ENCODE peak calls at places on chromosome 15, in ten cellular contexts. K is left ventricle myocardium inferior, Z is tibial nerve, G is adrenal gland, Q is adipocyte, A is MM.1S, D is right cardiac atrium, L is RWPE2, E is upper lobe of right lung, P is PC-3. V is an unnamed sample. For H3K27me3, the result is how much of the 10 kb centered on the place peaks cover.

GRCh38 chr15:70526221-70526973 is 237.0 kb downstream of the UACA start:
- DNase-seq in K (no peak), Z (peak), G (no peak), Q (peak), A (no peak), D (no peak), L (peak), E (no peak), P (peak), V (peak)

GRCh38 chr15:28876131-28876844 is 9.5 kb upstream of the APBA2 start:
- DNase-seq in K (no peak), Z (no peak), G (no peak), Q (no peak), A (no peak), D (no peak), L (no peak), E (no peak), P (no peak), V (no peak)

GRCh38 chr15:51198701-51199253 is 104.1 kb upstream of the TNFAIP8L3 start:
- DNase-seq in K (no peak), Z (no peak), G (no peak), Q (no peak), A (no peak), D (no peak), L (no peak), E (no peak), P (no peak), V (no peak)

GRCh38 chr15:68578960-68579935 is at the start of gene CORO2B:
- DNase-seq in K (peak), Z (no peak), G (no peak), Q (peak), A (no peak), D (peak), L (no peak), E (peak), P (peak), V (peak)

GRCh38 chr15:67114846-67115521 is 49.6 kb downstream of the SMAD3 start:
- DNase-seq in K (no peak), Z (no peak), G (no peak), Q (no peak), A (no peak), D (no peak), L (no peak), E (no peak), P (peak), V (no peak)

GRCh38 chr15:89785771-89786135 is 9.6 kb downstream of the MESP2 start:
- DNase-seq in K (no peak), Z (no peak), G (no peak), Q (peak), A (no peak), D (no peak), L (no peak), E (no peak), P (peak), V (no peak)

GRCh38 chr15:89803941-89804800 is 10.5 kb downstream of the ANPEP start:
- DNase-seq in K (no peak), Z (no peak), G (no peak), Q (no peak), A (no peak), D (peak), L (peak), E (no peak), P (no peak), V (no peak)

GRCh38 chr15:34610388-34610787 is 26.9 kb upstream of the GOLGA8B start:
- DNase-seq in K (no peak), Z (no peak), G (no peak), Q (peak), A (peak), D (no peak), L (no peak), E (no peak), P (peak), V (no peak)

GRCh38 chr15:97902140-97902780 is 58.2 kb upstream of the ARRDC4 start:
- DNase-seq in K (no peak), Z (no peak), G (no peak), Q (no peak), A (peak), D (no peak), L (peak), E (no peak), P (peak), V (no peak)

GRCh38 chr15:33201376-33202189 is 7.1 kb upstream of the FMN1 start:
- DNase-seq in K (no peak), Z (no peak), G (peak), Q (peak), A (peak), D (peak), L (peak), E (peak), P (peak), V (peak)

GRCh38 chr15:25793354-25794050 is 69.6 kb downstream of the ATP10A start:
- DNase-seq in K (no peak), Z (no peak), G (no peak), Q (no peak), A (peak), D (peak), L (peak), E (peak), P (no peak), V (no peak)

GRCh38 chr15:33089878-33090757 is 104.4 kb downstream of the FMN1 start:
- DNase-seq in K (no peak), Z (no peak), G (no peak), Q (peak), A (peak), D (no peak), L (no peak), E (no peak), P (peak), V (no peak)

GRCh38 chr15:43998607-43999006 is 171.8 kb downstream of the WDR76 start:
- DNase-seq in K (peak), Z (no peak), G (no peak), Q (no peak), A (no peak), D (peak), L (no peak), E (no peak), P (no peak), V (peak)

GRCh38 chr15:85473455-85473854 is 93.1 kb downstream of the AKAP13 start:
- DNase-seq in K (no peak), Z (no peak), G (no peak), Q (peak), A (no peak), D (no peak), L (no peak), E (no peak), P (no peak), V (no peak)

GRCh38 chr15:25903024-25903581 is 40.0 kb upstream of the ATP10A start:
- DNase-seq in K (no peak), Z (no peak), G (no peak), Q (no peak), A (no peak), D (no peak), L (no peak), E (peak), P (peak), V (no peak)

GRCh38 chr15:98077186-98077585 is 116.7 kb downstream of the ARRDC4 start:
- DNase-seq in K (no peak), Z (peak), G (no peak), Q (no peak), A (no peak), D (peak), L (no peak), E (peak), P (no peak), V (peak)

GRCh38 chr15:76376029-76376428 is 39.5 kb downstream of the ISL2 start:
- DNase-seq in K (no peak), Z (no peak), G (no peak), Q (no peak), A (no peak), D (no peak), L (no peak), E (no peak), P (no peak), V (no peak)

GRCh38 chr15:51046799-51047449 is 47.8 kb downstream of the TNFAIP8L3 start:
- DNase-seq in K (peak), Z (no peak), G (no peak), Q (peak), A (no peak), D (peak), L (no peak), E (no peak), P (peak), V (no peak)

GRCh38 chr15:101156061-101156460 is 95.8 kb downstream of the CHSY1 start:
- DNase-seq in K (no peak), Z (no peak), G (no peak), Q (no peak), A (no peak), D (no peak), L (peak), E (no peak), P (no peak), V (no peak)

GRCh38 chr15:32649336-32649735 is 7.8 kb downstream of the SCG5 start:
- DNase-seq in K (no peak), Z (no peak), G (no peak), Q (peak), A (no peak), D (no peak), L (no peak), E (no peak), P (peak), V (no peak)

GRCh38 chr15:90291679-90292356 is 26.3 kb downstream of the NGRN start:
- DNase-seq in K (no peak), Z (no peak), G (no peak), Q (no peak), A (peak), D (no peak), L (no peak), E (peak), P (peak), V (peak)

GRCh38 chr15:28942046-28942445 is 56.3 kb downstream of the APBA2 start:
- DNase-seq in K (no peak), Z (no peak), G (no peak), Q (no peak), A (no peak), D (no peak), L (no peak), E (peak), P (no peak), V (no peak)

GRCh38 chr15:74767167-74768098 is 14.4 kb upstream of the CSK start:
- DNase-seq in K (no peak), Z (no peak), G (no peak), Q (no peak), A (no peak), D (peak), L (no peak), E (no peak), P (no peak), V (no peak)

GRCh38 chr15:74768099-74768770 is 13.6 kb upstream of the CSK start:
- DNase-seq in K (no peak), Z (no peak), G (no peak), Q (no peak), A (no peak), D (peak), L (no peak), E (no peak), P (no peak), V (no peak)

GRCh38 chr15:74758736-74759135 is 10.1 kb downstream of the CYP1A2 start:
- DNase-seq in K (no peak), Z (no peak), G (no peak), Q (no peak), A (no peak), D (no peak), L (no peak), E (no peak), P (no peak), V (no peak)

GRCh38 chr15:74768771-74769342 is 13.0 kb upstream of the CSK start:
- DNase-seq in K (peak), Z (peak), G (no peak), Q (peak), A (peak), D (peak), L (no peak), E (peak), P (peak), V (peak)

GRCh38 chr15:74763416-74763815 is 14.8 kb downstream of the CYP1A2 start:
- DNase-seq in K (no peak), Z (no peak), G (no peak), Q (no peak), A (no peak), D (no peak), L (no peak), E (peak), P (no peak), V (no peak)
- H3K27me3 ChIP-seq in K (under half), Z (under half), G (under half), Q (under half), A (under half), D (under half), L (under half), E (under half), P (under half), V (under half)

GRCh38 chr15:40281057-40281850 is 1.6 kb downstream of the ANKRD63 start:
- DNase-seq in K (no peak), Z (no peak), G (no peak), Q (no peak), A (no peak), D (peak), L (no peak), E (no peak), P (no peak), V (no peak)
- H3K27me3 ChIP-seq in K (half or more), Z (under half), G (under half), Q (under half), A (under half), D (under half), L (under half), E (half or more), P (under half), V (under half)

GRCh38 chr15:96701876-96702275 is 371.4 kb downstream of the NR2F2 start:
- DNase-seq in K (no peak), Z (no peak), G (no peak), Q (no peak), A (no peak), D (no peak), L (no peak), E (no peak), P (no peak), V (no peak)
- H3K27me3 ChIP-seq in K (half or more), Z (under half), G (under half), Q (under half), A (under half), D (under half), L (half or more), E (under half), P (half or more), V (under half)

GRCh38 chr15:56763082-56763481 is 29.8 kb upstream of the ZNF280D start:
- DNase-seq in K (no peak), Z (no peak), G (no peak), Q (peak), A (no peak), D (no peak), L (no peak), E (no peak), P (no peak), V (no peak)

GRCh38 chr15:56763496-56763895 is 30.2 kb upstream of the ZNF280D start:
- DNase-seq in K (no peak), Z (no peak), G (no peak), Q (peak), A (no peak), D (no peak), L (no peak), E (no peak), P (no peak), V (no peak)

GRCh38 chr15:56770191-56770590 is 36.9 kb upstream of the ZNF280D start:
- DNase-seq in K (no peak), Z (no peak), G (no peak), Q (no peak), A (no peak), D (no peak), L (no peak), E (no peak), P (no peak), V (no peak)

GRCh38 chr15:56765252-56765651 is 31.9 kb upstream of the ZNF280D start:
- DNase-seq in K (no peak), Z (no peak), G (no peak), Q (peak), A (peak), D (no peak), L (no peak), E (no peak), P (peak), V (no peak)

DNA sequence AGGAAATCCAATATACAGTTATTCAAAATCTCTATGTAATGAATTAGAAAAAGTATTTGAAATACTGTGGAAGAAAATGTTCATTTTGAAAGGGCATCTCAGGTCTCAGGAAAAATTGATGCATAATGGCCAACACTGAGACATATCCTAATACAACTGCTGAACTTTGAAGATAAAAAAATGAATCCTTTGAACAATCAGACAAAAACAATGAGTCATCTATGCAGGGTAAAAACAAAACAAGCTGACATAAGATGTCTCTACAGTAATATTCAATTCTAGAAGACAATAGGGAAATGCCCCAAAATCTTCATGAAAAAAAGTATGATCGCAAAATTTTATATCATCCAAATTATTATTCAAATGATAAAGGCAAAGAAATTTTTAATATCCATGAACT is 34.0 kb upstream of the ZNF280D start:
- DNase-seq in K (no peak), Z (no peak), G (no peak), Q (peak), A (no peak), D (no peak), L (no peak), E (no peak), P (no peak), V (no peak)
- H3K27me3 ChIP-seq in K (under half), Z (under half), G (under half), Q (under half), A (under half), D (under half), L (under half), E (under half), P (under half), V (under half)

DNA sequence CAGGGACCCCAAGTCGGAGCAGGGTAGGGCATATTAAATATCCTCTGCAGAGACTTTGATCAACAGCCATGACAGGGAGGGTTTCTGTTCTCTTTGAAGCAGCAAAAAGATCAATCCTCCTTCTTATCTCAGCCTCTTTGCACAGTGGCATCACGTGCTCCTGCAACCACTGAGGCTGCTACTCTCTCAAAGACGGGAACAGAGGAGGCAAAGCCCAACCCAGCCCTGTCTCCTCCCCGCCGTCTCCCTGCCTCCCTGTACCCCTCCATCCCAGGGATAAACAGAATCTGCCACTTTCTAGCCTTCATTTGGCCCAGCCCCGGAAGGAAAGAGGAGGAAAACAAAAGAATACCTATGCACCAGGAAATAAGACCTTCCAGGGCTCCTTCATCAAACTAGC is 7.5 kb upstream of the TBC1D21 start:
- DNase-seq in K (no peak), Z (no peak), G (no peak), Q (no peak), A (no peak), D (no peak), L (peak), E (no peak), P (no peak), V (no peak)
- H3K27me3 ChIP-seq in K (under half), Z (under half), G (under half), Q (half or more), A (half or more), D (under half), L (half or more), E (under half), P (half or more), V (under half)

GRCh38 chr15:73826711-73827243 is 46.6 kb upstream of the TBC1D21 start:
- DNase-seq in K (no peak), Z (no peak), G (no peak), Q (no peak), A (no peak), D (no peak), L (no peak), E (no peak), P (no peak), V (no peak)
- H3K27me3 ChIP-seq in K (under half), Z (under half), G (under half), Q (half or more), A (under half), D (under half), L (under half), E (under half), P (half or more), V (under half)

DNA sequence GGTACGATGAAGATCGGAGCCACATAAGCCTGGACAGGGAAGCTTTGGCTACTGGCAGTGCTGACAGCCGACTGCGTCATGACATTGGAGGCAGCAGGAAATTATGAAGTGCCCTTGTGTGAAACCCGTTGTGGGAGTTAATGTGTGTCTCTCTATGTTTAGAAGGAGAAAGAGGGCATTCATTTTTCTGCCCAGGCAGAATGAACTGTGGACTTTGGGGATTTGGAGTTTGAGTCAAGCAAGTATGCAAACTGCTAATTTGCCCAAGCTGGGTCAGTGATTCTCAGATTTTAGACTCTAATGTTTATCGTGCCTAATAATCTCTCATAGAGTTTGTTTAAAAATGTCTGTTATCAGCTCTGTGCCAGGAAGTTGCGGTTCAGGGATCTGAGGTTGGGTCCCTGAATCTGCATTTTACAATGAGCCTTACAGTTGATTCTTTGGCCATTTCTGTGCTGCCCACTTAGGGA is 5.6 kb downstream of the CTXND1 start:
- DNase-seq in K (no peak), Z (no peak), G (no peak), Q (no peak), A (no peak), D (no peak), L (no peak), E (no peak), P (no peak), V (no peak)
- H3K27me3 ChIP-seq in K (half or more), Z (under half), G (under half), Q (half or more), A (under half), D (under half), L (half or more), E (under half), P (half or more), V (under half)

V was measured in BE2C.